ENCODE peak calls at places on chromosome 19, in six cellular contexts. T is brain microvascular endothelial cell, I is HL-60, U is RWPE1, G is transverse colon, J is tibial artery. Z is an unnamed sample.

GRCh38 chr19:14559916-14560775 is 11.7 kb downstream of the NDUFB7 start:
- DNase-seq in U (no peak), G (no peak), J (no peak), T (no peak), I (no peak), Z (no peak)

GRCh38 chr19:43713208-43713607 is 2.7 kb upstream of the IRGC start:
- DNase-seq in J (no peak), T (no peak), G (no peak), I (no peak), U (no peak), Z (no peak)

GRCh38 chr19:4172861-4173473 is 9.4 kb downstream of the SIRT6 start:
- DNase-seq in T (peak; percentile 7), J (peak; percentile 24), U (peak; percentile 42), I (peak; percentile 28), G (peak; percentile 72), Z (peak; percentile 49)

GRCh38 chr19:35459414-35460082 is 11.5 kb downstream of the FFAR2 start:
- DNase-seq in T (no peak), I (no peak), U (no peak), J (no peak), G (peak; percentile 26), Z (no peak)

GRCh38 chr19:43414554-43414953 is at the start of gene TEX101:
- DNase-seq in J (no peak), T (no peak), I (no peak), U (no peak), G (no peak), Z (no peak)

GRCh38 chr19:42487025-42487797 is 41.1 kb downstream of the CEACAM1 start:
- DNase-seq in G (no peak), J (no peak), U (no peak), I (no peak), T (no peak), Z (no peak)

GRCh38 chr19:575527-576506 is 3.4 kb downstream of the BSG start:
- DNase-seq in G (no peak), U (peak; percentile 78), I (no peak), T (no peak), J (no peak), Z (no peak)

GRCh38 chr19:51702103-51702753 is 9.1 kb downstream of the SPACA6 start:
- DNase-seq in I (no peak), J (peak; percentile 85), U (peak; percentile 87), T (no peak), G (peak; percentile 84), Z (no peak)

GRCh38 chr19:13526552-13526951 is 20.3 kb upstream of the CACNA1A start:
- DNase-seq in T (no peak), U (no peak), G (no peak), I (peak; percentile 4), J (no peak), Z (no peak)

GRCh38 chr19:29795461-29795860 is 16.3 kb upstream of the CCNE1 start:
- DNase-seq in J (no peak), T (no peak), U (no peak), I (no peak), G (no peak), Z (no peak)

GRCh38 chr19:4058696-4059492 is 7.8 kb downstream of the ZBTB7A start:
- DNase-seq in I (no peak), U (no peak), T (no peak), J (no peak), G (peak; percentile 40), Z (no peak)

GRCh38 chr19:23305555-23305954 is 55.4 kb upstream of the ZNF724 start:
- DNase-seq in J (no peak), G (no peak), I (no peak), T (no peak), U (peak; percentile 7), Z (no peak)

GRCh38 chr19:53102701-53103140 is 501 bp downstream of the ZNF160 start:
- DNase-seq in J (no peak), G (peak; percentile 19), I (peak; percentile 45), T (peak; percentile 28), U (peak; percentile 20), Z (peak; percentile 51)

GRCh38 chr19:49985926-49986325 is 25.0 kb upstream of the SIGLEC11 start:
- DNase-seq in U (no peak), G (no peak), T (no peak), J (no peak), I (no peak), Z (no peak)

GRCh38 chr19:49986354-49986753 is 25.4 kb upstream of the SIGLEC11 start:
- DNase-seq in U (no peak), J (no peak), I (no peak), T (no peak), G (no peak), Z (no peak)

GRCh38 chr19:49981603-49982593 is 20.9 kb upstream of the SIGLEC11 start:
- DNase-seq in U (no peak), I (no peak), T (no peak), J (no peak), G (no peak), Z (no peak)

GRCh38 chr19:49983645-49984229 is 22.8 kb upstream of the SIGLEC11 start:
- DNase-seq in T (peak; percentile 28), G (peak; percentile 68), I (peak; percentile 74), U (peak; percentile 24), J (peak; percentile 54), Z (peak; percentile 54)

DNA sequence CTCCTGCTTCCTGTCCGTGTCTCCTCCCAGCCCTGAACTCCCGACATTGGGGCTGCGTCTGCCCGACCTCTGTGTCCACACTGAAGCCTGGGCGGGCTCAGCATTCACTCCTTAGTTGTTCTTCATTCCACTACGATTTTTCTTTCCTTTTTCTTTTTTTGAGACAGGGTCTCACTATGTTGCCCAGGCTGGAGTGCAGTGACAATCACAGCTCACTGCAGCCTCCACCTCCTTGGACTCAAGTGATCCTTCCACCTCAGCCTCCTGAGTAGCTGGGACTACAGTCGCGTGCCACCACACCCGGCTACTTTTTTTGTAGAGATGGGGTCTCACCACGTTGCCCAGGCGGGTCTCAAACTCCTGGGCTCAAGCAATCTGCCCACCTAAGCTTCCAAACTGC is 23.5 kb upstream of the SIGLEC11 start:
- DNase-seq in I (no peak), U (no peak), G (no peak), T (no peak), J (no peak), Z (no peak)
- H3K27ac ChIP-seq in I (no peak overlapping the region), U (no peak overlapping the region), G (no peak overlapping the region), T (no peak overlapping the region), J (no peak overlapping the region), Z (no peak overlapping the region)

GRCh38 chr19:1699998-1700732 is 47.8 kb upstream of the TCF3 start:
- DNase-seq in G (no peak), T (no peak), U (no peak), I (no peak), J (no peak), Z (no peak)

GRCh38 chr19:1704339-1704738 is 49.0 kb upstream of the ONECUT3 start:
- DNase-seq in J (no peak), U (no peak), T (no peak), G (no peak), I (no peak), Z (no peak)

GRCh38 chr19:1700733-1701663 is 48.6 kb upstream of the TCF3 start:
- DNase-seq in T (no peak), I (no peak), J (no peak), G (no peak), U (no peak), Z (no peak)

GRCh38 chr19:1699386-1699785 is 47.0 kb upstream of the TCF3 start:
- DNase-seq in U (no peak), J (no peak), I (no peak), T (no peak), G (no peak), Z (no peak)

GRCh38 chr19:1698636-1699035 is 46.2 kb upstream of the TCF3 start:
- DNase-seq in T (no peak), J (no peak), G (no peak), I (no peak), U (no peak), Z (no peak)
- H3K27ac ChIP-seq in T (no peak overlapping the region), J (no peak overlapping the region), G (no peak overlapping the region), I (no peak overlapping the region), U (no peak overlapping the region), Z (no peak overlapping the region)

GRCh38 chr19:41306394-41306793 is 3.6 kb upstream of the CCDC97 start:
- DNase-seq in G (no peak), U (no peak), I (no peak), T (no peak), J (no peak), Z (no peak)

GRCh38 chr19:41305923-41306322 is 4.0 kb upstream of the CCDC97 start:
- DNase-seq in T (no peak), U (no peak), J (no peak), G (no peak), I (no peak), Z (no peak)

GRCh38 chr19:41308450-41309224 is 1.3 kb upstream of the CCDC97 start:
- DNase-seq in I (peak; percentile 90), G (peak; percentile 97), T (peak; percentile 85), U (peak; percentile 79), J (peak; percentile 98), Z (peak; percentile 90)

GRCh38 chr19:41307954-41308449 is 2.0 kb upstream of the CCDC97 start:
- DNase-seq in U (no peak), T (no peak), J (no peak), G (no peak), I (no peak), Z (no peak)

GRCh38 chr19:41307090-41307875 is 2.7 kb upstream of the CCDC97 start:
- DNase-seq in J (no peak), G (no peak), T (no peak), I (no peak), U (no peak), Z (no peak)
- H3K27ac ChIP-seq in J (peak overlapping the region; percentile 88), G (peak overlapping the region; percentile 91), T (no peak overlapping the region), I (peak overlapping the region; percentile 64), U (peak overlapping the region; percentile 97), Z (no peak overlapping the region)

GRCh38 chr19:19900574-19901444 is at the start of gene ZNF93:
- DNase-seq in I (peak; percentile 91), T (peak; percentile 98), J (peak; percentile 97), G (peak; percentile 95), U (peak; percentile 83), Z (peak; percentile 90)
- H3K27ac ChIP-seq in I (peak within 1 kb of the TSS; percentile 83), T (peak within 1 kb of the TSS; percentile 87), J (peak within 1 kb of the TSS; percentile 87), G (peak within 1 kb of the TSS; percentile 88), U (peak within 1 kb of the TSS; percentile 78), Z (peak within 1 kb of the TSS; percentile 45)

GRCh38 chr19:17136026-17136425 is 60.4 kb downstream of the MYO9B start:
- DNase-seq in G (no peak), I (no peak), T (no peak), J (no peak), U (no peak), Z (no peak)

GRCh38 chr19:17137417-17137816 is 61.8 kb downstream of the MYO9B start:
- DNase-seq in U (no peak), I (no peak), J (no peak), T (no peak), G (peak; percentile 23), Z (no peak)

GRCh38 chr19:17138937-17139598 is 63.5 kb downstream of the MYO9B start:
- DNase-seq in T (no peak), J (no peak), U (no peak), I (no peak), G (no peak), Z (no peak)

DNA sequence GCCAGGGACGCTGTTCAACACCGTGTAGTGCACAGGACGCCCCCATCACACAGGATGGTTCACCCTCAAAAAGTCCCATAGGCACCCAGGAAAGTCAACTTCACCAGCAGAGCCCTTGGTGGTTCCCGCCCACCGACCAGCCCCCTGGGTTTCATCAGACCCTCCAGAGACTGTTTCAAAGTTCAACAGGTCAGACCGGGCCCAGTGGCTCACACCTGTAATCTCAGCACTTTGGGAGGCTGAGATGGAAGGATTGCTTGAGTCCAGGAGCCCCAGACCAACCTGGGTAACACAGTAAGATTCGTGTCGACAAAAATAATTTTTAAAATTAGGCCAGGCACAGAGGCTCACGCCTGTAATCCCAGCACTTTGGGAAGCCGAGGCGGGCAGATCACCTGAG is 61.0 kb downstream of the MYO9B start:
- DNase-seq in U (no peak), G (no peak), J (no peak), I (no peak), T (no peak), Z (no peak)
- H3K27ac ChIP-seq in U (peak overlapping the region; percentile 95), G (peak overlapping the region; percentile 87), J (peak overlapping the region; percentile 93), I (no peak overlapping the region), T (no peak overlapping the region), Z (peak overlapping the region; percentile 98)